ENCODE peak calls at places on chromosomes 12 and 14, in four cellular contexts. T is K562, U is H1, O is GM12878. Y is an unnamed sample.

GRCh38 chr12:66541446-66541845 is 137.4 kb downstream of the GRIP1 start:
- DNase-seq in T (no peak), U (no peak), O (no peak), Y (no peak)

GRCh38 chr12:105288311-105288996 is 42.0 kb upstream of the C12orf75 start:
- DNase-seq in T (no peak), U (no peak), O (no peak), Y (no peak)

GRCh38 chr14:49892301-49892635 is 614 bp upstream of the ARF6 start:
- DNase-seq in T (no peak), U (no peak), O (peak; percentile 60), Y (peak; percentile 71)

GRCh38 chr12:116616536-116617248 is 57.5 kb downstream of the MAP1LC3B2 start:
- DNase-seq in T (no peak), U (no peak), O (no peak), Y (no peak)

GRCh38 chr14:45104571-45104970 is 20.7 kb downstream of the PRPF39 start:
- DNase-seq in T (no peak), U (no peak), O (no peak), Y (no peak)

GRCh38 chr12:47744005-47744651 is 14.6 kb downstream of the RAPGEF3 start:
- DNase-seq in T (peak; percentile 41), U (peak; percentile 58), O (no peak), Y (peak; percentile 51)

GRCh38 chr12:113877608-113878007 is 88.5 kb downstream of the RBM19 start:
- DNase-seq in T (no peak), U (no peak), O (no peak), Y (no peak)

GRCh38 chr12:18559242-18559641 is 178.6 kb downstream of the PLCZ1 start:
- DNase-seq in T (no peak), U (no peak), O (no peak), Y (no peak)

GRCh38 chr12:94208433-94208921 is 60.1 kb downstream of the PLXNC1 start:
- DNase-seq in T (no peak), U (no peak), O (no peak), Y (no peak)

GRCh38 chr14:61034416-61035100 is 53.5 kb downstream of the SLC38A6 start:
- DNase-seq in T (no peak), U (no peak), O (peak; percentile 48), Y (no peak)

GRCh38 chr12:57126561-57126960 is 1.7 kb upstream of the LRP1 start:
- DNase-seq in T (peak; percentile 41), U (no peak), O (no peak), Y (no peak)

GRCh38 chr14:69711065-69711464 is 55.9 kb upstream of the SRSF5 start:
- DNase-seq in T (no peak), U (no peak), O (no peak), Y (no peak)

GRCh38 chr14:37642125-37642524 is 46.7 kb downstream of the TTC6 start:
- DNase-seq in T (no peak), U (no peak), O (no peak), Y (no peak)

GRCh38 chr14:49381778-49382177 is 204.4 kb downstream of the RPS29 start:
- DNase-seq in T (no peak), U (no peak), O (no peak), Y (no peak)

GRCh38 chr12:106709068-106709511 is 65.4 kb upstream of the RIC8B start:
- DNase-seq in T (no peak), U (no peak), O (no peak), Y (no peak)

GRCh38 chr12:132761032-132761910 is at the start of gene ANKLE2:
- DNase-seq in T (peak; percentile 83), U (no peak), O (no peak), Y (peak; percentile 91)

GRCh38 chr12:112941528-112942335 is 3.5 kb downstream of the OAS3 start:
- DNase-seq in T (no peak), U (no peak), O (no peak), Y (peak; percentile 48)

GRCh38 chr12:89707623-89707991 is 1.0 kb downstream of the ATP2B1 start:
- DNase-seq in T (peak; percentile 16), U (no peak), O (no peak), Y (peak; percentile 60)

GRCh38 chr12:104522985-104523719 is 66.4 kb downstream of the CHST11 start:
- DNase-seq in T (no peak), U (no peak), O (no peak), Y (no peak)

GRCh38 chr12:128382946-128383739 is 116.2 kb downstream of the TMEM132C start:
- DNase-seq in T (no peak), U (no peak), O (no peak), Y (no peak)

GRCh38 chr12:64806593-64806992 is 17.9 kb upstream of the TBC1D30 start:
- DNase-seq in T (no peak), U (no peak), O (no peak), Y (no peak)

GRCh38 chr12:110354172-110354780 is 49.2 kb downstream of the ANAPC7 start:
- DNase-seq in T (peak; percentile 66), U (no peak), O (no peak), Y (no peak)

GRCh38 chr12:49987620-49988303 is 15.0 kb downstream of the AQP6 start:
- DNase-seq in T (no peak), U (no peak), O (no peak), Y (no peak)

GRCh38 chr12:51441583-51441982 is 17.0 kb downstream of the SLC4A8 start:
- DNase-seq in T (no peak), U (no peak), O (no peak), Y (no peak)

GRCh38 chr12:109764123-109764522 is 50.5 kb downstream of the FAM222A start:
- DNase-seq in T (peak; percentile 36), U (no peak), O (no peak), Y (peak; percentile 68)

GRCh38 chr12:120257041-120257821 is 8.3 kb downstream of the PXN start:
- DNase-seq in T (no peak), U (no peak), O (no peak), Y (peak; percentile 54)

GRCh38 chr14:56160058-56160457 is 41.8 kb downstream of the PELI2 start:
- DNase-seq in T (no peak), U (no peak), O (no peak), Y (no peak)

GRCh38 chr12:110256780-110257431 is 24.1 kb upstream of the ATP2A2 start:
- DNase-seq in T (no peak), U (no peak), O (no peak), Y (no peak)

GRCh38 chr12:39165338-39165737 is 259.9 kb upstream of the CPNE8 start:
- DNase-seq in T (no peak), U (no peak), O (no peak), Y (no peak)

GRCh38 chr14:75234173-75234855 is 44.3 kb upstream of the FOS start:
- DNase-seq in T (peak; percentile 26), U (no peak), O (no peak), Y (no peak)

GRCh38 chr12:76790564-76791552 is 26.9 kb downstream of the ZDHHC17 start:
- DNase-seq in T (peak; percentile 41), U (no peak), O (no peak), Y (peak; percentile 36)

GRCh38 chr12:7542813-7543212 is 39.2 kb upstream of the CD163 start:
- DNase-seq in T (no peak), U (no peak), O (no peak), Y (no peak)

GRCh38 chr12:102281231-102281630 is 83.6 kb upstream of the PMCH start:
- DNase-seq in T (no peak), U (no peak), O (no peak), Y (no peak)

GRCh38 chr12:112792743-112793142 is 1.2 kb downstream of the RPH3A start:
- DNase-seq in T (no peak), U (no peak), O (no peak), Y (peak; percentile 27)

GRCh38 chr14:63726499-63726898 is 1.4 kb downstream of the SGPP1 start:
- DNase-seq in T (no peak), U (no peak), O (no peak), Y (no peak)

GRCh38 chr14:62269204-62269603 is 507.0 kb downstream of the SNAPC1 start:
- DNase-seq in T (no peak), U (no peak), O (no peak), Y (no peak)
- TF ChIP-seq GABPA in T (no peak), U (no peak), O (no peak), Y (no peak)

GRCh38 chr14:101907619-101908018 is 56.8 kb upstream of the DYNC1H1 start:
- DNase-seq in T (no peak), U (no peak), O (no peak), Y (no peak)
- TF ChIP-seq RAD21 in T (no peak), U (no peak), O (no peak), Y (no peak)

GRCh38 chr12:12467222-12467621 is 95.4 kb downstream of the DUSP16 start:
- DNase-seq in T (no peak), U (no peak), O (no peak), Y (no peak)
- TF ChIP-seq GABPA in T (no peak), U (no peak), O (no peak), Y (no peak)

DNA sequence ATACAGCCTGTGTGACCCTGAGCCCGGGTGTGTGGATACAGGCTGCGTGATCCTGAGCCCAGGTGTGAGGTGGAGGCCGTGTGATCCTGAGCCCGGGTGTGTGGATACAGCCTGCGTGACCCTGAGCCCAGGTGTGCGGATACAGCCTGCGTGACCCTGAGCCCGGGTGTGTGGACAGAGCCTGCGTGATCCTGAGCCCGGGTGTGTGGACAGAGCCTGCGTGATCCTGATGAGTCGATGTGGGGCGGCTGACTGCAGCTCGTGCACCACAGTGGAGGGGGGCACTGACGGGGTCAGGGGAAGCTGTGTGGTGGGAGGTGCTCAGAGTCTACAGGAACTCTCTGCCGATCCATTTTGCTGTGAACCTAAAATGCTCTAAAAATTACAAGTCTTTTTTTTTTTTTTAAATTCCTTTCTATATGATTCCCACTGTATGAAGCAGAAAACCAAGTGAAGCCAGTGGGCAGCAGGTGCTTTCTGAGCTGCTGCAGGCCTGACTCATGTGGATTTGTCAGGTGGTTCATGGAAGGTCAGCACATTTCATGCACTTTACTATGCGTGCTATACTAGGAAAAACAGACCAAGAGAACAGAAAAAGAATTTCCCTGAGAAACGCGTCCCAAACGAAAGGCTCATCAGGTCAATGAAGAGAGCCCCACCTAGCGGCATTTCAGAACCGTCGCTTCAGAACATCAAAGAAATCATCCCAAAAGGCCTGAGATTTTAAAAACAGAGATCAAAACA is 19.3 kb downstream of the BRF1 start:
- DNase-seq in T (peak; percentile 24), U (no peak), O (no peak), Y (peak; percentile 70)
- TF ChIP-seq RAD21 in T (peak; percentile 38), U (peak; percentile 74), O (peak; percentile 67), Y (peak; percentile 76)

DNA sequence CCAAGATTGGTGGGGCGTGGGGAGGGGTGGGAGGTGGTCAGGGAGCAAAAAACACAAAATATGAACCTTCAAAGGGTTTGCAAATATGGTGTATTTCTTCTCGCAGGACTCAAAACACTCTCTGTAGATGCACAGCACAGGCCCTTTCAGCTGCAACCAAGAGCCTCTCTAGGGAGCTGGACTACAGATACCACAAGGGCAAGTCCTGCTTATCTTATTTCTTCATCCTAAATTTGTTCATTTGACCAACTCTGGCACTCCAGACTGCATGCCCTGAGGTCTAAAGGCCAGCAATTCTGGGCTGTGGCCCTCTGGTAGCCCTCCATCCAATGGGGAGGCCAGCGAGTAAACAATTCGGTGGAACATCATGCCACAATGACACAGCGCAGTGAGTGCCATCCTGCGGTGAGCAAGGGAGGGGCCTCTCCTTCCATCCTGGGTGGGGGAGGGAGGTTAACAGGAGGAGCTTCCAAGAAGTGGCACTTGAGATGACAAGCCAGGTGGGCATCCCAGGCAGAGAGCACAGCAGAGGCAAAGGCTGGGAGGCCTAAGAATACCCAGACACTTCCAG is 616 bp upstream of the SELPLG start:
- DNase-seq in T (peak; percentile 66), U (no peak), O (no peak), Y (no peak)
- TF ChIP-seq GABPA in T (no peak), U (no peak), O (no peak), Y (no peak)

GRCh38 chr14:93103392-93104080 is 12.2 kb downstream of the ITPK1 start:
- DNase-seq in T (no peak), U (no peak), O (peak; percentile 72), Y (peak; percentile 9)
- TF ChIP-seq RAD21 in T (no peak), U (no peak), O (no peak), Y (no peak)

Y was measured in SK-N-SH.